ENCODE peak calls at places on chromosomes 2 and 18, in ten cellular contexts. Z, Q, V, N, I, P, E, D, X and T are unnamed samples.

GRCh38 chr2:33106115-33106514 is 159.4 kb downstream of the LTBP1 start:
- DNase-seq in I (no peak), Q (no peak), E (no peak), D (no peak), X (no peak), P (no peak), Z (no peak), V (no peak), N (no peak), T (no peak)

GRCh38 chr18:9835112-9835755 is 50.5 kb upstream of the TXNDC2 start:
- DNase-seq in E (no peak), V (no peak), X (no peak), Z (no peak), Q (no peak), P (no peak), N (no peak), I (no peak), D (no peak), T (no peak)

GRCh38 chr2:173914055-173914922 is 50.9 kb downstream of the SP3 start:
- DNase-seq in V (no peak), E (no peak), X (no peak), N (no peak), D (no peak), P (no peak), Q (no peak), I (no peak), Z (no peak), T (no peak)

GRCh38 chr2:155377178-155377780 is 678.8 kb downstream of the KCNJ3 start:
- DNase-seq in D (no peak), N (no peak), Q (no peak), V (no peak), I (no peak), E (no peak), X (no peak), Z (no peak), P (no peak), T (no peak)

GRCh38 chr18:42514522-42514921 is 559.5 kb downstream of the PIK3C3 start:
- DNase-seq in E (no peak), Z (no peak), X (no peak), N (no peak), Q (no peak), D (no peak), I (no peak), P (no peak), V (no peak), T (no peak)

GRCh38 chr2:23545391-23545790 is 160.4 kb downstream of the KLHL29 start:
- DNase-seq in Q (no peak), Z (no peak), D (peak), I (no peak), P (no peak), E (no peak), X (no peak), N (no peak), V (no peak), T (peak)

GRCh38 chr2:240236217-240237111 is 96.0 kb upstream of the OTOS start:
- DNase-seq in Q (no peak), I (no peak), X (peak), D (no peak), E (peak), N (peak), V (peak), P (peak), Z (peak), T (no peak)

GRCh38 chr2:19195681-19196080 is 162.7 kb downstream of the OSR1 start:
- DNase-seq in P (no peak), D (no peak), Q (no peak), N (no peak), E (no peak), X (no peak), Z (no peak), I (no peak), V (no peak), T (no peak)

GRCh38 chr2:47373747-47374146 is 29.2 kb upstream of the MSH2 start:
- DNase-seq in I (peak), Z (no peak), X (no peak), Q (no peak), N (no peak), P (no peak), V (no peak), E (no peak), D (peak), T (no peak)

GRCh38 chr2:144770616-144771230 is 250.8 kb upstream of the ZEB2 start:
- DNase-seq in P (no peak), Z (no peak), D (no peak), Q (no peak), E (no peak), X (no peak), N (no peak), I (no peak), V (no peak), T (no peak)

GRCh38 chr2:144776766-144777165 is 256.8 kb upstream of the ZEB2 start:
- DNase-seq in V (no peak), X (no peak), Z (no peak), I (no peak), N (no peak), D (no peak), E (no peak), Q (no peak), P (no peak), T (no peak)

GRCh38 chr2:144771348-144771747 is 251.4 kb upstream of the ZEB2 start:
- DNase-seq in I (no peak), N (no peak), Z (no peak), V (no peak), E (no peak), Q (no peak), D (no peak), X (no peak), P (no peak), T (no peak)

DNA sequence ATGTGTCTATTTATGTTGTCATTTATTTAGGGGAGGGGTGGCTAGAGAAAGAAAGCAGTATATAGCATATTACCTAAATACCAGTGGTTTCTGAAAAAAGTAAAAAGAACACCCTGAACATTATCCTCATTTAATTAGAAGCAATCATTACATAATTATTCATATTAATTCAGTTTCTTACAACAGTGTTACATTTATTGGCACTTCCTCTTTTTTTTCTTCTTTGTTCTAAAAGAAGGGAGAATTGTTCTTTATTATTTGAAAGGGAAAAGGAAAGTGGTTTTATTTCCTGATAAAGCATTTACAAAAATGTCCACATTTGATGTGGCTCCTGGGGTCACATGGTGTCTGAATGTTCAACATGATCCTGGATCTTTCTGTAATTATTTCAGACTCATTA is 254.9 kb upstream of the ZEB2 start:
- DNase-seq in V (no peak), Z (no peak), X (no peak), Q (no peak), E (no peak), D (no peak), P (no peak), I (no peak), N (no peak), T (no peak)
- TF ChIP-seq POLR2A in V (no peak), Z (no peak), X (no peak), Q (no peak), E (no peak), D (no peak), P (no peak), I (no peak), N (no peak), T (no peak)

DNA sequence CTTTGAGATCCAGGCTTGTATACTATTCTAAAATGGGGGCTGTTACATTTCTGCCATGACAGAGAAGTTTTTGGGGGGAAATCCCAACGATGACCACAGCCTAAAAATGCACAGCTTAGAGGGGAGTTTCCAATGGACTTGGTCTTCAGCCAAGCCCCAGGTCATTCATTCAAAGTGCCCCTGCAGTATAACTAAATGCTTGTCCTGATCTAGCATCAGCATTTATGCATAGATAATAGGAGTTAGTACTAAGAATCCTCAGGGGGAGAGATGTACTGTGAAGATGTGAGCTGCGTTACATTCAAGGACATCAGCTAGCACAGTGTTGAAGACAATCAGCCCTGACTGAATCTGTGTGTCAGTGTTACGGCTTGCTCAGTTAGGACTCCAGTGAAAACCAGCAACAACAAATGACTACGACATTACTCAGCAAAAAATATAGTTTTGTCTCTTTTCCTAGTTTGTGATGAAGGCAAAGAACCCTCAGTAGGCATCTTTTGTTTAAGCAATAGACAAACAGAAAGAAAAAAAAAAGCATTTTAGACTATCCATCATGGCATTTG is 160.9 kb downstream of the ZEB2 start:
- DNase-seq in X (no peak), Q (no peak), I (no peak), D (no peak), E (no peak), Z (no peak), P (no peak), V (no peak), N (no peak), T (no peak)
- TF ChIP-seq POLR2A in X (no peak), Q (no peak), I (no peak), D (no peak), E (no peak), Z (no peak), P (no peak), V (no peak), N (no peak), T (no peak)

GRCh38 chr2:235220331-235220730 is 268.5 kb downstream of the SH3BP4 start:
- DNase-seq in Q (no peak), D (no peak), Z (no peak), V (no peak), P (no peak), I (no peak), X (no peak), E (no peak), N (no peak), T (no peak)
- TF ChIP-seq POLR2A in Q (no peak), D (no peak), Z (no peak), V (no peak), P (no peak), I (no peak), X (no peak), E (no peak), N (no peak), T (no peak)

GRCh38 chr2:64213607-64214275 is 69.5 kb upstream of the PELI1 start:
- DNase-seq in X (no peak), P (no peak), I (no peak), D (no peak), V (no peak), Z (no peak), Q (no peak), N (no peak), E (no peak), T (no peak)
- TF ChIP-seq POLR2A in X (no peak), P (no peak), I (no peak), D (no peak), V (no peak), Z (no peak), Q (no peak), N (no peak), E (no peak), T (no peak)

GRCh38 chr18:13612111-13612997 is 114.0 kb downstream of the FAM210A start:
- DNase-seq in Z (no peak), P (peak), I (peak), D (no peak), Q (no peak), X (peak), N (no peak), V (no peak), E (no peak), T (no peak)
- TF ChIP-seq POLR2A in Z (no peak), P (no peak), I (peak), D (no peak), Q (no peak), X (no peak), N (no peak), V (no peak), E (no peak), T (no peak)

GRCh38 chr2:231707625-231708049 is 688 bp upstream of the PTMA start:
- DNase-seq in I (no peak), D (no peak), V (no peak), E (no peak), Z (no peak), Q (no peak), P (no peak), N (peak), X (no peak), T (no peak)
- TF ChIP-seq POLR2A in I (peak), D (peak), V (no peak), E (peak), Z (no peak), Q (peak), P (peak), N (peak), X (peak), T (peak)